ENCODE peak calls at places on chromosomes 2 and 18, in six cellular contexts. K, Z, E, S, I and R are unnamed samples.

GRCh38 chr18:45838302-45839070 is 13.0 kb downstream of the SIGLEC15 start:
- DNase-seq in I (no peak), S (peak; percentile 42), Z (no peak), K (no peak), E (peak; percentile 40), R (no peak)

GRCh38 chr2:226660524-226660923 is 139.1 kb downstream of the IRS1 start:
- DNase-seq in E (peak; percentile 54), K (peak; percentile 29), I (no peak), S (no peak), Z (no peak), R (no peak)

GRCh38 chr2:199677881-199678280 is 173.1 kb downstream of the FTCDNL1 start:
- DNase-seq in E (no peak), K (no peak), S (no peak), I (no peak), Z (no peak), R (no peak)

GRCh38 chr2:112692914-112693313 is 27.9 kb upstream of the NT5DC4 start:
- DNase-seq in S (no peak), Z (no peak), E (no peak), I (no peak), K (no peak), R (no peak)

GRCh38 chr2:209322041-209322440 is 101.8 kb upstream of the MAP2 start:
- DNase-seq in E (no peak), K (no peak), I (no peak), S (no peak), Z (no peak), R (no peak)

GRCh38 chr18:23703057-23703986 is 14.1 kb downstream of the LAMA3 start:
- DNase-seq in Z (peak; percentile 40), S (no peak), E (no peak), I (no peak), K (no peak), R (peak; percentile 58)

GRCh38 chr2:238596571-238597551 is 170.1 kb downstream of the ASB1 start:
- DNase-seq in S (peak; percentile 86), I (no peak), K (peak; percentile 65), Z (no peak), E (peak; percentile 74), R (no peak)

GRCh38 chr2:10221443-10221842 is 81.3 kb upstream of the HPCAL1 start:
- DNase-seq in S (no peak), E (no peak), Z (no peak), K (no peak), I (no peak), R (no peak)

GRCh38 chr2:62304429-62305417 is 108.8 kb downstream of the B3GNT2 start:
- DNase-seq in Z (peak; percentile 78), S (no peak), E (no peak), I (no peak), K (peak; percentile 79), R (peak; percentile 77)

GRCh38 chr2:15766911-15767597 is 173.3 kb upstream of the MYCN start:
- DNase-seq in K (no peak), E (no peak), I (no peak), Z (no peak), S (no peak), R (no peak)

GRCh38 chr2:98704499-98705332 is 26.2 kb downstream of the MGAT4A start:
- DNase-seq in I (no peak), S (no peak), Z (no peak), K (peak; percentile 86), E (no peak), R (no peak)

GRCh38 chr18:79935098-79935480 is 16.4 kb downstream of the SLC66A2 start:
- DNase-seq in I (no peak), E (no peak), K (no peak), Z (no peak), S (no peak), R (no peak)

GRCh38 chr2:177692828-177693269 is 300.3 kb downstream of the AGPS start:
- DNase-seq in I (no peak), Z (no peak), E (no peak), K (no peak), S (no peak), R (no peak)

GRCh38 chr2:28346587-28346986 is 46.1 kb upstream of the FOSL2 start:
- DNase-seq in E (no peak), Z (no peak), K (no peak), I (no peak), S (no peak), R (no peak)

GRCh38 chr18:43236921-43237320 is 40.4 kb downstream of the SYT4 start:
- DNase-seq in I (no peak), Z (no peak), S (no peak), E (no peak), K (no peak), R (no peak)

GRCh38 chr2:202681688-202682205 is 47.0 kb downstream of the FAM117B start:
- DNase-seq in S (no peak), E (no peak), Z (no peak), K (no peak), I (no peak), R (no peak)

GRCh38 chr2:178827739-178828487 is 20.7 kb upstream of the TTN start:
- DNase-seq in K (no peak), S (no peak), Z (no peak), I (no peak), E (no peak), R (no peak)

GRCh38 chr2:240551809-240552208 is 6.0 kb downstream of the ANKMY1 start:
- DNase-seq in K (no peak), E (no peak), S (no peak), Z (no peak), I (no peak), R (peak; percentile 37)

GRCh38 chr2:193377789-193378188 is 1183.1 kb upstream of the TMEFF2 start:
- DNase-seq in I (no peak), K (no peak), S (no peak), Z (no peak), E (no peak), R (no peak)

GRCh38 chr2:107735206-107735605 is 91.5 kb upstream of the RGPD4 start:
- DNase-seq in E (no peak), S (no peak), Z (no peak), K (no peak), I (no peak), R (no peak)

GRCh38 chr2:239261336-239261735 is 139.5 kb downstream of the HDAC4 start:
- DNase-seq in S (no peak), K (no peak), E (peak; percentile 13), Z (no peak), I (no peak), R (no peak)

GRCh38 chr2:187187521-187187920 is 260.5 kb downstream of the CALCRL start:
- DNase-seq in K (no peak), S (no peak), I (no peak), E (no peak), Z (no peak), R (no peak)

GRCh38 chr2:12543452-12544220 is 173.1 kb upstream of the TRIB2 start:
- DNase-seq in E (no peak), K (no peak), Z (no peak), I (no peak), S (peak; percentile 29), R (peak; percentile 5)

GRCh38 chr18:32661486-32662299 is 111.1 kb downstream of the KLHL14 start:
- DNase-seq in I (no peak), E (no peak), K (no peak), Z (no peak), S (no peak), R (no peak)

GRCh38 chr2:216242365-216242764 is 129.9 kb downstream of the MARCHF4 start:
- DNase-seq in E (peak; percentile 36), K (no peak), Z (no peak), S (no peak), I (no peak), R (no peak)

GRCh38 chr18:63318882-63319382 is 637 bp downstream of the BCL2 start:
- DNase-seq in I (no peak), E (no peak), Z (no peak), S (no peak), K (no peak), R (no peak)

GRCh38 chr18:63321291-63321690 is 1.7 kb upstream of the BCL2 start:
- DNase-seq in E (no peak), Z (no peak), K (no peak), S (no peak), I (no peak), R (no peak)

GRCh38 chr18:63319383-63320040 is at the start of gene BCL2:
- DNase-seq in E (no peak), S (no peak), K (no peak), I (no peak), Z (peak; percentile 28), R (no peak)

GRCh38 chr18:63320690-63321265 is 1.2 kb upstream of the BCL2 start:
- DNase-seq in E (peak; percentile 35), K (peak; percentile 34), Z (peak; percentile 35), I (peak; percentile 17), S (peak; percentile 64), R (peak; percentile 73)

GRCh38 chr18:63320041-63320689 is 596 bp upstream of the BCL2 start:
- DNase-seq in Z (peak; percentile 77), E (peak; percentile 87), I (peak; percentile 49), K (peak; percentile 76), S (peak; percentile 90), R (peak; percentile 93)
- TF ChIP-seq CTCF in Z (no peak), E (no peak), I (no peak), K (no peak), S (no peak), R (peak; percentile 18)

DNA sequence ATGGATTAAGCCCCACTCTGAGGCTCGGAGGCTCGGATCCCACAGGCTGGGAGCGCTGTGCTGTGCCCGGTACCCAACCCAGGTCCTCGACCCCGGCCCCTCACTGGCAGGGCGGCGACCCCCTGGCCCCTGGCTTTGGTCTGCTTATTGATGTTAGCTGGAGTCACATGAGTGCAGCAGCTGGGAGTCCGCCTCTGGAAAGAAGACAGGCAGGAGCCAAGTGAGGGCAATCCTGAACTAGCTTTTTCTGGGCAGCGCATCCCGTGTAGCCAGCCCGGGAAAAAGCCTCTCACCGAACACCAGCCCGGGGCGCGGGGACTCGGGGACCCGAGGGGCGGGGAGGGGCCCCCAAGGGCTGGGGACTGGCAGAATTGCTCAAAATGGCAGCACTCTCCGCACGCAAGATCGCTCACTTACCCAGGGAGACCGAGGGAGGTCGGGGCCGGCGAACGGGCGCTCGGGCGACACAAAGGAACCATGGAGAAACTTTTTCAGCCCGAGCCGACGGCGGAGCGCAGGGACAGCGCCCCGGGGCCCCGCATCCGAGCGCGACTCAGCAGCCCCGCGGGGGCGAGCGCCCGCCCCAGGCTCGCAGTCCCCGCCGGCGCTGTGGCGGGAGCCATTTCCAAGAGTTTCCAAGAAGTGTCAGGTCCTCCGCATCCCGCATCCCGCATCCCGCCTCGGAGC is 566 bp downstream of the TMEM200C start:
- DNase-seq in Z (no peak), E (no peak), I (no peak), S (peak; percentile 5), K (no peak), R (no peak)
- H3K4me3 ChIP-seq in Z (no peak overlapping the region), E (peak overlapping the region; percentile 51), I (peak overlapping the region; percentile 28), S (peak overlapping the region; percentile 31), K (no peak overlapping the region), R (peak overlapping the region; percentile 2)

GRCh38 chr18:68735498-68736343 is 20.8 kb upstream of the TMX3 start:
- DNase-seq in I (no peak), E (no peak), S (no peak), K (no peak), Z (peak; percentile 19), R (peak; percentile 55)
- TF ChIP-seq CTCF in I (peak; percentile 50), E (peak; percentile 60), S (peak; percentile 61), K (peak; percentile 53), Z (peak; percentile 32), R (peak; percentile 68)

DNA sequence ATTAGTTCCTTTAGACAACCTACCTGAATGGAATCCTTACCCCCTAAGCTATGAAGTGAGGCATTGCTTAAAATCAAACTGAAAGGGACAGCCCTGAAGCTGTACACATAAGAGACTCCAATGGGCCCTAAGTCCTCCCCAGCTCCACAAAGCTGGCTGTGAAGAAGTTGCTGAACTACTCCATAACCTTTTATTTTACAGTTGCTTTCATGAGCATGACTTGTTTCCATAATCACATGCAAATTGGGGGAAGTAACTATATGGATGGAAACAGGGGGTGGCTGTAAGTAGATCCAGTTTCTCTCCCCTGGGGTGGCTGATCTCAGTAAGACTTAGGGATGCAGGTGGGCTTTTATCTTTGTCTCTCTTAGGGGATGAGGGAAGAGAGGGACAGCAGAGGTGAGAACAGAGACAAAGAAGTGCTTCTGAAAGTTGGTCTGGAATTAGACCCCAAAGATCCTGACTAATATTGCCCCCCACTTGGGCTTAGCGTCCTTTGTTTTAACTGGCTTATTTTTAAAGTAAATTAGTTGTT is 5.5 kb downstream of the FZD5 start:
- DNase-seq in S (no peak), K (no peak), E (no peak), I (no peak), Z (no peak), R (no peak)
- H3K4me3 ChIP-seq in S (no peak overlapping the region), K (no peak overlapping the region), E (no peak overlapping the region), I (no peak overlapping the region), Z (no peak overlapping the region), R (no peak overlapping the region)